ENCODE peak calls at places on chromosome 2, in eight cellular contexts. D, E, B, K, T, A, U and H are unnamed samples.

GRCh38 chr2:38115216-38116012 is 39.5 kb upstream of the CYP1B1 start:
- DNase-seq in D (peak), E (peak), B (no peak), K (peak), T (peak), A (peak), U (peak), H (peak)

GRCh38 chr2:37583867-37584266 is 87.6 kb downstream of the CDC42EP3 start:
- DNase-seq in D (no peak), E (no peak), B (no peak), K (no peak), T (peak), A (no peak), U (no peak), H (no peak)

GRCh38 chr2:71790261-71791038 is 337.1 kb downstream of the DYSF start:
- DNase-seq in D (no peak), E (no peak), B (no peak), K (no peak), T (no peak), A (no peak), U (no peak), H (no peak)

GRCh38 chr2:15667579-15668556 is 76.2 kb downstream of the DDX1 start:
- DNase-seq in D (no peak), E (no peak), B (no peak), K (no peak), T (peak), A (no peak), U (no peak), H (no peak)

GRCh38 chr2:199775297-199775696 is 75.7 kb downstream of the FTCDNL1 start:
- DNase-seq in D (no peak), E (peak), B (no peak), K (no peak), T (peak), A (no peak), U (no peak), H (no peak)

GRCh38 chr2:26086155-26086634 is 52.3 kb downstream of the RAB10 start:
- DNase-seq in D (no peak), E (peak), B (peak), K (no peak), T (peak), A (no peak), U (no peak), H (peak)

GRCh38 chr2:126752876-126753275 is 96.9 kb downstream of the GYPC start:
- DNase-seq in D (no peak), E (no peak), B (no peak), K (no peak), T (no peak), A (no peak), U (no peak), H (no peak)

GRCh38 chr2:55111570-55112228 is 61.4 kb upstream of the RTN4 start:
- DNase-seq in D (peak), E (peak), B (peak), K (peak), T (peak), A (peak), U (peak), H (peak)

GRCh38 chr2:216221806-216222205 is 112.7 kb downstream of the XRCC5 start:
- DNase-seq in D (no peak), E (peak), B (peak), K (no peak), T (peak), A (no peak), U (no peak), H (peak)

GRCh38 chr2:96146151-96146880 is 1.1 kb upstream of the DUSP2 start:
- DNase-seq in D (peak), E (no peak), B (no peak), K (no peak), T (no peak), A (peak), U (peak), H (no peak)

GRCh38 chr2:44843086-44843485 is 98.4 kb upstream of the SIX3 start:
- DNase-seq in D (no peak), E (no peak), B (no peak), K (no peak), T (no peak), A (no peak), U (no peak), H (no peak)

GRCh38 chr2:210477496-210477895 is 937 bp upstream of the LANCL1 start:
- DNase-seq in D (no peak), E (peak), B (peak), K (no peak), T (peak), A (peak), U (peak), H (peak)

GRCh38 chr2:105179469-105180372 is 61.8 kb upstream of the GPR45 start:
- DNase-seq in D (peak), E (peak), B (peak), K (peak), T (peak), A (peak), U (peak), H (peak)

GRCh38 chr2:234635284-234635683 is 138.4 kb upstream of the ARL4C start:
- DNase-seq in D (no peak), E (no peak), B (no peak), K (no peak), T (no peak), A (no peak), U (no peak), H (no peak)

GRCh38 chr2:71948781-71949536 is 198.7 kb downstream of the CYP26B1 start:
- DNase-seq in D (no peak), E (no peak), B (peak), K (no peak), T (peak), A (no peak), U (no peak), H (no peak)

GRCh38 chr2:33064349-33064801 is 117.6 kb downstream of the LTBP1 start:
- DNase-seq in D (no peak), E (no peak), B (no peak), K (no peak), T (no peak), A (no peak), U (no peak), H (no peak)